ENCODE peak calls at places on chromosomes 12 and 14, in four cellular contexts. T is lower leg skin; B is foreskin fibroblast; M is CD4-positive, alpha-beta T cell. Q is an unnamed sample.

GRCh38 chr14:106875503-106875902 is 1349.1 kb downstream of the TMEM121 start:
- DNase-seq in T (no peak), B (no peak), M (no peak), Q (no peak)

GRCh38 chr14:68783408-68784297 is 9.2 kb downstream of the ZFP36L1 start:
- DNase-seq in T (no peak), B (no peak), M (no peak), Q (no peak)

GRCh38 chr12:94338395-94338794 is 121.3 kb downstream of the CEP83 start:
- DNase-seq in T (no peak), B (no peak), M (no peak), Q (no peak)

GRCh38 chr12:132872975-132873421 is 14.4 kb downstream of the CHFR start:
- DNase-seq in T (no peak), B (no peak), M (no peak), Q (no peak)

GRCh38 chr14:61234215-61234916 is 46.8 kb downstream of the TMEM30B start:
- DNase-seq in T (no peak), B (no peak), M (no peak), Q (no peak)

GRCh38 chr12:84508325-84508861 is 404.2 kb downstream of the SLC6A15 start:
- DNase-seq in T (no peak), B (peak), M (no peak), Q (peak)

GRCh38 chr12:122028165-122028591 is 6.5 kb downstream of the BCL7A start:
- DNase-seq in T (no peak), B (peak), M (no peak), Q (no peak)

GRCh38 chr14:86646688-86647687 is 1117.0 kb downstream of the FLRT2 start:
- DNase-seq in T (no peak), B (peak), M (no peak), Q (peak)

GRCh38 chr14:67820428-67820881 is 876 bp downstream of the RAD51B start:
- DNase-seq in T (no peak), B (peak), M (no peak), Q (no peak)

GRCh38 chr14:91517013-91517412 is 6.9 kb upstream of the PPP4R3A start:
- DNase-seq in T (no peak), B (no peak), M (no peak), Q (no peak)

GRCh38 chr12:122793685-122794106 is 19.3 kb downstream of the CCDC62 start:
- DNase-seq in T (no peak), B (peak), M (no peak), Q (peak)

GRCh38 chr12:105420046-105420445 is 89.6 kb downstream of the C12orf75 start:
- DNase-seq in T (no peak), B (no peak), M (no peak), Q (no peak)

GRCh38 chr14:31987691-31988090 is 89.4 kb upstream of the ARHGAP5 start:
- DNase-seq in T (no peak), B (no peak), M (no peak), Q (no peak)

GRCh38 chr12:114697741-114698565 is 14.0 kb upstream of the TBX3 start:
- DNase-seq in T (no peak), B (peak), M (no peak), Q (no peak)

GRCh38 chr14:61703342-61704129 is 8.2 kb downstream of the HIF1A start:
- DNase-seq in T (no peak), B (no peak), M (no peak), Q (no peak)

GRCh38 chr12:93125126-93125525 is 196.0 kb upstream of the EEA1 start:
- DNase-seq in T (no peak), B (no peak), M (no peak), Q (no peak)

GRCh38 chr14:78135450-78135891 is 34.7 kb upstream of the NRXN3 start:
- DNase-seq in T (no peak), B (no peak), M (no peak), Q (no peak)

GRCh38 chr12:27524839-27525238 is 833 bp downstream of the PPFIBP1 start:
- DNase-seq in T (no peak), B (peak), M (no peak), Q (peak)

GRCh38 chr12:26231930-26232329 is 36.6 kb downstream of the SSPN start:
- DNase-seq in T (no peak), B (no peak), M (no peak), Q (no peak)

GRCh38 chr12:104701756-104702155 is 245.0 kb downstream of the CHST11 start:
- DNase-seq in T (no peak), B (no peak), M (no peak), Q (no peak)

GRCh38 chr14:78725086-78725485 is 554.9 kb downstream of the NRXN3 start:
- DNase-seq in T (no peak), B (no peak), M (no peak), Q (no peak)

GRCh38 chr14:24734917-24735500 is 101.0 kb upstream of the GZMB start:
- DNase-seq in T (peak), B (peak), M (no peak), Q (peak)

GRCh38 chr12:24418157-24418556 is 468.7 kb upstream of the SOX5 start:
- DNase-seq in T (no peak), B (no peak), M (no peak), Q (no peak)

GRCh38 chr12:49389092-49389703 is 21.9 kb downstream of the SPATS2 start:
- DNase-seq in T (no peak), B (no peak), M (peak), Q (no peak)

GRCh38 chr12:116539361-116539771 is 19.8 kb upstream of the MAP1LC3B2 start:
- DNase-seq in T (no peak), B (peak), M (no peak), Q (no peak)

GRCh38 chr12:46370792-46371717 is 1.5 kb downstream of the SLC38A2 start:
- DNase-seq in T (peak), B (peak), M (peak), Q (peak)

GRCh38 chr14:104096751-104097700 is 11.5 kb downstream of the ASPG start:
- DNase-seq in T (no peak), B (no peak), M (no peak), Q (no peak)
- TF ChIP-seq CTCF in T (no peak), B (no peak), M (no peak), Q (peak)

DNA sequence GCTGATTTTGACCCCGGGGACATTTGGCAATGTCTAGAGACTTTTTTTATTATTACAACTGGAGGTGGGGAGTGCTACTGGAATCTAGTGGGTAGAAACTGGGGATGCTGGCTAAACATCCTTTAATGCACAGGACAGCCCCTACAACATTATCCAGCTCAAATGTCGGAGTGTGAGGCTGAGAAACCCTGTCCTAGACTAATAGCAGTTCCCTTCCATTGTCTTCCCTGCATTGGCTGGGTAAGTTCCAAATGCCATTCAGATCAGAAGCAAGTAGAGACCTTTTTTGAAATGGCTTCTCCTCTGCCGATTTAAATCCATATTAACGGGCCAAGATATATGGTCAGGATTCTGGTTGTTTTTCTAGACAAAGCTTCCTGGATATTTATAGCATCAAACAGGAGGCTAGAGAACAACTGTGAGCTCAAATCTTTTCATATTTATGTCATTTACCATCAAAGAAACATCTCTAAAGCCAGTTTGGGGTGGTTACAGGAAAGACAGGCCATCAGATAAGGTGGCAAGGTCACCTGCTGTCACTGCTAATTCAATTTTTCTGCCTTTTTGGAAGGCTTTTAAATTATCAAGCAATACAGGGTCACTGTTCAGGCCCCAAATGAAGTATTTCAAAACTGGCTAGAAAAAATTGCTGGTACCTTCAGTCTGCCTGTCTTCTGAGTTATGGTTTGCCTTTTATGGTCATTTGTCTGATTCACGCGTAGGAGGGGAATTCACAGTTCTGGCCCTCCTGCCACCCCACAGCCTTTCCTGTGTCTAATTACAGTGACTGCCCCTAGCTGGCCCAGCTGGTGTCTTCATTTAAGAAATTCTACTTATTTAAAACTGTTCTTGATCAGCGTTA is 20.1 kb upstream of the AKAP5 start:
- DNase-seq in T (no peak), B (peak), M (no peak), Q (no peak)
- TF ChIP-seq CTCF in T (no peak), B (no peak), M (no peak), Q (no peak)

GRCh38 chr12:80268924-80269749 is 169.8 kb downstream of the OTOGL start:
- DNase-seq in T (no peak), B (peak), M (no peak), Q (peak)

GRCh38 chr12:80273144-80273543 is 170.9 kb upstream of the PTPRQ start:
- DNase-seq in T (no peak), B (no peak), M (no peak), Q (no peak)

GRCh38 chr12:80271770-80272169 is 172.3 kb upstream of the PTPRQ start:
- DNase-seq in T (no peak), B (peak), M (no peak), Q (no peak)

GRCh38 chr12:80272516-80272915 is 171.5 kb upstream of the PTPRQ start:
- DNase-seq in T (no peak), B (peak), M (no peak), Q (no peak)

GRCh38 chr12:80269953-80270552 is 170.7 kb downstream of the OTOGL start:
- DNase-seq in T (no peak), B (peak), M (no peak), Q (peak)
- TF ChIP-seq CTCF in T (no peak), B (peak), M (peak), Q (peak)

GRCh38 chr14:36522347-36522971 is 2.4 kb upstream of the NKX2-1 start:
- DNase-seq in T (no peak), B (no peak), M (no peak), Q (no peak)

GRCh38 chr14:36524220-36524837 is 4.3 kb upstream of the NKX2-1 start:
- DNase-seq in T (no peak), B (no peak), M (no peak), Q (no peak)

GRCh38 chr14:36525746-36526099 is 5.7 kb upstream of the NKX2-1 start:
- DNase-seq in T (no peak), B (no peak), M (no peak), Q (no peak)

GRCh38 chr14:36522972-36523685 is 3.1 kb upstream of the NKX2-1 start:
- DNase-seq in T (no peak), B (no peak), M (no peak), Q (no peak)

GRCh38 chr14:36524874-36525745 is 5.1 kb upstream of the NKX2-1 start:
- DNase-seq in T (no peak), B (no peak), M (no peak), Q (no peak)
- TF ChIP-seq CTCF in T (no peak), B (peak), M (no peak), Q (peak)

DNA sequence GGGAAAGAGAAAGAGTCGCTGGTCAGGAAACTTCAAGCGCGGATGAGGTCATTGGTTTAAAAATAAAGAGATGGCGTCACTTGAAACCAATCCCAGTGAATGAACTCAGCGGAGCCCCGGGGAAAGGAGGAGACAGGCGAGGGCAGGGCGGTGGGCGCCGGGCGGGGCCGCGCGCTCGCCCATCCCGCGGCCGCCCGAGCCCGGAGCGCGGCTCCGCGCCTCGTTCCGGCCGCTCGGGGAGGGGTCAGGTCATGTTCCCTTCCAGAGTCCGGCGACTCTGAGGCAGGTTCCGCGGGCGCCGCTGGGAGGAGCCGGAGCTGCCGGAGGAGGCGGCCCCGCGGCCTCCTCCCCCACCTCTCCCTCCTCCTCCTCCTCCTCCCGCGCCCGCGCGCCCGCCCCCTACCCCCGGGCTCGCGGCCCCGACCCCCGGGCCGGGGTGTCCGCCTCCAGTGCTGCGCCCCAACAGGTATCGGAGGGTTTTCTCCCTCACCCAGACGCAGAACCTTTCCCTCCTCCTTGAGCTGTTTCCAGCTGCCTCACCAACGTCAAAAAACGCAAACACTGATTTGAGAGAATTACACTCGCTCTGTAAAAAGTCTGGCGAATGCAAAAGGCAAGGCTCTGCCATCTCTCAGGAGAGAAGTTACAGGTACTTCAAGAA is at the start of gene DUSP16:
- DNase-seq in T (peak), B (peak), M (peak), Q (peak)
- TF ChIP-seq CTCF in T (no peak), B (no peak), M (no peak), Q (no peak)

GRCh38 chr14:40252817-40253447 is 820.7 kb upstream of the FBXO33 start:
- DNase-seq in T (no peak), B (no peak), M (no peak), Q (no peak)
- TF ChIP-seq CTCF in T (no peak), B (no peak), M (no peak), Q (no peak)

DNA sequence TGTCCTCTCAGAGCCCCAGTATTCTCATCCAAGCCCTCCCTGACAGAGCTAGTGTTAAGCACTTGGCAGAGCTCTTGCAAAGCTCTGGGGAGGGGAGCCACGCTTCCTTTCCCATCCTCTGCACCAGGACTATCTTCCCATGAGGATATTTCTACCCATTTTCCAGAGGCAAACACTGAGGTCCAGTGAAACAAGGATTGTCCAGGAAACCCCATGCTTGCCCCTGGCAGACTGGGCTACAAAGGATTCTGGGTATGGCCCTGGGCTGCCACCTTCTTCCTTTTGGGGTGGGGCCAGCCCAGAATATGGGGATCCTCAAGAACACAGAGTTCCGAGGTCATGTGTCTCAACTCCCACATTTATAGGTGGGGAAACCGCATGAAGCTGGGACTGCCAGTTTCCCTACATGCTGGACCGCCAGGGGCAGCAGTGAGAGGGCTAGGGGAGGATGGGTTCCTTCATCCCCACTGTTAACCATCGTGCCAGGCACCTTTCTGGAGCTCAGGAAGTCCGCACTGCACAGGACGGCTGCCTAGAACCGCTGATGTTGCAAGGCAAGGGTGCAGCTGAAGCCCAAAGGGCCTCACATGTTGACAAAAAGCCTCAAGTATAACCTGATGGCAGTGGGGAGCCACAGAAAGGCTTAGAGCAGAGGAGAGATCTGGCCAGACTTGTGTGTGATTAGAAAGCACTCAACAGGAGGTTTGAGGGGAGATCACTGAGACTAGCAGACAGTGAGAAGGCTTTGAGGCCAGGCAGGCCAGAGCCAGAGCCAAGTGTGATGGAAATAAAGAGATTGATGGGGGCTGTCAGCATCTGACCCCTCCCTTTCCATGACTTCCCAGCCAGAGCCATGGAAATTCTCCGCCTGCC is 5.5 kb upstream of the CCDC85C start:
- DNase-seq in T (no peak), B (no peak), M (no peak), Q (no peak)
- TF ChIP-seq CTCF in T (no peak), B (peak), M (peak), Q (peak)